ENCODE peak calls at places on chromosome X, in six cellular contexts. W is lower lobe of right lung; J is dorsolateral prefrontal cortex; R is ovary; Y is CD4-positive, alpha-beta T cell; O is psoas muscle. X is an unnamed sample.

GRCh38 chrX:13996650-13997049 is 33.0 kb downstream of the GEMIN8 start:
- DNase-seq in W (no peak), J (no peak), R (no peak), Y (no peak), O (no peak), X (no peak)

GRCh38 chrX:71989768-71990167 is 79.1 kb downstream of the NHSL2 start:
- DNase-seq in W (no peak), J (no peak), R (no peak), Y (no peak), O (peak; percentile 56), X (no peak)

GRCh38 chrX:97199501-97199900 is 315.8 kb downstream of the RPA4 start:
- DNase-seq in W (no peak), J (no peak), R (no peak), Y (no peak), O (no peak), X (no peak)

GRCh38 chrX:25536307-25536970 is 520.7 kb upstream of the ARX start:
- DNase-seq in W (no peak), J (no peak), R (no peak), Y (no peak), O (no peak), X (no peak)

GRCh38 chrX:27882695-27883094 is 74.9 kb downstream of the MAGEB10 start:
- DNase-seq in W (no peak), J (no peak), R (no peak), Y (no peak), O (no peak), X (no peak)

GRCh38 chrX:46572295-46572936 is 1.1 kb upstream of the CHST7 start:
- DNase-seq in W (no peak), J (no peak), R (no peak), Y (no peak), O (no peak), X (no peak)

GRCh38 chrX:109360301-109360700 is 121.6 kb downstream of the GUCY2F start:
- DNase-seq in W (no peak), J (no peak), R (no peak), Y (no peak), O (no peak), X (no peak)

GRCh38 chrX:106608016-106608415 is 3.8 kb upstream of the RADX start:
- DNase-seq in W (peak; percentile 41), J (no peak), R (no peak), Y (peak; percentile 33), O (no peak), X (no peak)

GRCh38 chrX:72526534-72527508 is 45.8 kb downstream of the HDAC8 start:
- DNase-seq in W (peak; percentile 28), J (no peak), R (no peak), Y (no peak), O (no peak), X (no peak)

GRCh38 chrX:153866302-153867019 is 19.5 kb downstream of the L1CAM start:
- DNase-seq in W (no peak), J (no peak), R (no peak), Y (no peak), O (no peak), X (no peak)

GRCh38 chrX:22650691-22651090 is 349.1 kb upstream of the DDX53 start:
- DNase-seq in W (no peak), J (no peak), R (peak; percentile 46), Y (no peak), O (peak; percentile 79), X (no peak)

GRCh38 chrX:102651242-102651967 is at the start of gene GPRASP1:
- DNase-seq in W (peak; percentile 57), J (peak; percentile 40), R (peak; percentile 87), Y (peak; percentile 66), O (peak; percentile 76), X (no peak)

GRCh38 chrX:132023896-132024386 is 839 bp downstream of the STK26 start:
- DNase-seq in W (peak; percentile 56), J (no peak), R (peak; percentile 29), Y (peak; percentile 33), O (peak; percentile 36), X (peak; percentile 29)

GRCh38 chrX:154373340-154374306 is 811 bp downstream of the FLNA start:
- DNase-seq in W (no peak), J (no peak), R (peak; percentile 71), Y (no peak), O (peak; percentile 69), X (peak; percentile 84)

GRCh38 chrX:38375888-38376287 is 23.5 kb downstream of the OTC start:
- DNase-seq in W (no peak), J (no peak), R (no peak), Y (no peak), O (no peak), X (no peak)

GRCh38 chrX:30637874-30638793 is 15.1 kb upstream of the GK start:
- DNase-seq in W (no peak), J (no peak), R (no peak), Y (no peak), O (no peak), X (no peak)

GRCh38 chrX:105882581-105883275 is 60.4 kb downstream of the NRK start:
- DNase-seq in W (no peak), J (no peak), R (no peak), Y (no peak), O (no peak), X (no peak)

GRCh38 chrX:11010476-11010875 is 100.7 kb upstream of the HCCS start:
- DNase-seq in W (no peak), J (no peak), R (no peak), Y (no peak), O (no peak), X (no peak)

GRCh38 chrX:10239611-10240064 is 82.9 kb downstream of the CLCN4 start:
- DNase-seq in W (no peak), J (no peak), R (no peak), Y (no peak), O (peak; percentile 76), X (no peak)

GRCh38 chrX:13750204-13750603 is 15.7 kb downstream of the OFD1 start:
- DNase-seq in W (no peak), J (no peak), R (no peak), Y (no peak), O (no peak), X (no peak)

GRCh38 chrX:121365572-121366161 is 318.3 kb downstream of the GLUD2 start:
- DNase-seq in W (no peak), J (no peak), R (no peak), Y (no peak), O (no peak), X (no peak)

GRCh38 chrX:107924136-107924746 is 57.9 kb downstream of the TEX13B start:
- DNase-seq in W (no peak), J (no peak), R (no peak), Y (no peak), O (no peak), X (no peak)

GRCh38 chrX:39519213-39519544 is 578.6 kb downstream of the BCOR start:
- DNase-seq in W (no peak), J (no peak), R (no peak), Y (no peak), O (no peak), X (no peak)

GRCh38 chrX:132967049-132967448 is 8.6 kb upstream of the HS6ST2 start:
- DNase-seq in W (no peak), J (no peak), R (no peak), Y (no peak), O (no peak), X (no peak)

GRCh38 chrX:599837-600715 is 30.5 kb upstream of the SHOX start:
- DNase-seq in W (no peak), J (no peak), R (no peak), Y (no peak), O (no peak), X (no peak)

GRCh38 chrX:13398073-13398823 is 78.4 kb upstream of the ATXN3L start:
- DNase-seq in W (peak; percentile 45), J (no peak), R (no peak), Y (no peak), O (peak; percentile 53), X (peak; percentile 84)

GRCh38 chrX:13520931-13521330 is 48.5 kb upstream of the EGFL6 start:
- DNase-seq in W (no peak), J (no peak), R (no peak), Y (no peak), O (no peak), X (no peak)

GRCh38 chrX:135737361-135738071 is 24.1 kb downstream of the CT45A1 start:
- DNase-seq in W (no peak), J (no peak), R (no peak), Y (no peak), O (no peak), X (no peak)

GRCh38 chrX:47690175-47690574 is 31.2 kb upstream of the UXT start:
- DNase-seq in W (no peak), J (no peak), R (no peak), Y (no peak), O (no peak), X (no peak)
- TF ChIP-seq CTCF in W (no peak), J (no peak), R (no peak), Y (no peak), O (no peak), X (no peak)

DNA sequence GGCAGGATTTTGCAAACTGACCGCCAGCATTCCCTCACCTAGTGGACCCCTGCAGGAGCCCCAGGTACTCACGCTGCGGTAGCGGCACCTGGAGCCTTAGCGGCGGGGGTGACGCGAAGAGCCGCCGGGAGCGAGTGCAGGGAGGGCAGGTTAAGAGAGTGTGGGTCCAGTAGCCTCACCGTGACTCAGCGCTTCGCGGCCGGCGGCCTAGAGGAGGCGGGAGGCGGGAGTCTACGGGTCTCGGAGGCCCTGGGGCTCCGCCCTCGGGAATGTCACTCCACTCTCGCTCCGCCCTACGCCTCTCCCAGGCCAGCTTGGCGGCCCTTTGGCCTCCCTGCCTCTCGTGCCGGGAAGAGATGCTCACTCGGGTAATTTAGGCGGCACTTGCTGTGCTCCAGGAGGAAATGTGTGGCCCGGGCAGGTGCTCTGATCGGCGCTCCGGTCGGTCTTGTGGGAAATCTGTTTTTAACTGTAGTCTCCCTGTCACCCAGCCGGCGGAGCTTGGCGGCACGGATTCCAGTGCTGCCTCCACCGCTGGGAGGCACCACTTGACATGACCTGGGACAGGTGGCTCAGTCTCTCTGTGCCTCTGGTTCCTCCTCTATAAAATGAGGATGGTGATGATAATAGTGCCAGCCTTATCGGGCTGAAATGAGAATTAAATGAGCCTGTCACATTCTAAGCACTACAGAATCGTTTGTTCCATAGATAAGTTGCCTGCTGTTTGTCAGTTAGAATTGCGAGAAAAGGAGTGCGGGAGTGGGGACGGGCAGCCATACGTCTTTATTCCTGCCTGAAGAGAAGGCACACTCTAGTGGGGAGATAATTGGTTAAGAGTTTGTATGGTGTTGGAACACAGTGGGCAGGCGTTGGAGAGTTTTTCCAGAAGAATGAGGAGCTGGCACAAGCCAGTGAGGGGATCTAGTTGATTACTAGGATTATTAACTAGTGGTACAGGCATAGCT is at the start of gene PIR:
- DNase-seq in W (peak; percentile 91), J (peak; percentile 62), R (peak; percentile 84), Y (peak; percentile 33), O (peak; percentile 93), X (peak; percentile 84)
- TF ChIP-seq CTCF in W (peak; percentile 30), J (peak; percentile 30), R (no peak), Y (no peak), O (peak; percentile 34), X (peak; percentile 39)

DNA sequence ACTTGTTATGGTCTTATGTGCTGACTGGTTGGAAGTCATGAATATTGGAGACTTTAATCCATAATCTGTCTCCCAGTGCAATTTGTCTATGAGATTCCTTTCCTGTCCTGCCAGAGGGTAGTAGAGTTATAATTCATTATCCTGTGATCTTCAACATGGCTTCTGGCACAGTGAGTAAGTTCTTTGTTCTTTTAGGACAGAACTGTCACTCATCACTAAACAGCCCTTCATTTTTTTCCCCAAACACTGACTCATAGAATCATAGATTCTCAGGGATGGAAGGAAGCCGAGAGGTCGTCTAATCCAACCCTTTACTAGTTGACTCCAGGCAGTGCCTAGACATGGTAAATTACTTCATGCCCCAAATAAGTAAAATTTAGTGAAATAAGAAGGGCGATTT is 78.4 kb downstream of the LUZP4 start:
- DNase-seq in W (no peak), J (no peak), R (no peak), Y (no peak), O (no peak), X (no peak)
- TF ChIP-seq CTCF in W (no peak), J (no peak), R (no peak), Y (no peak), O (no peak), X (no peak)

GRCh38 chrX:150062292-150063137 is 124.2 kb upstream of the EOLA2 start:
- DNase-seq in W (no peak), J (no peak), R (no peak), Y (no peak), O (peak; percentile 80), X (no peak)
- TF ChIP-seq CTCF in W (no peak), J (no peak), R (no peak), Y (no peak), O (peak; percentile 10), X (no peak)